ENCODE peak calls at places on chromosomes 11 and 22, in six cellular contexts. One of them, this sample, is unnamed.

GRCh38 chr11:61847914-61848581 is 19.9 kb downstream of the FADS2 start:
- DNase-seq in activated T-cell treated with anti-CD3 and anti-CD28 coated beads, Interleukin-2, amount 50 U/mL, for 4 hours: no peak
- DNase-seq in caudate nucleus: no peak
- DNase-seq in RPMI7951: no peak
- DNase-seq in HFFc6: no peak
- DNase-seq in RWPE1: no peak
- DNase-seq in this sample: no peak

GRCh38 chr11:88169481-88169880 is 5.8 kb downstream of the RAB38 start:
- DNase-seq in activated T-cell treated with anti-CD3 and anti-CD28 coated beads, Interleukin-2, amount 50 U/mL, for 4 hours: no peak
- DNase-seq in caudate nucleus: no peak
- DNase-seq in RPMI7951: no peak
- DNase-seq in HFFc6: no peak
- DNase-seq in RWPE1: no peak
- DNase-seq in this sample: no peak

GRCh38 chr11:19329910-19330309 is 89.2 kb upstream of the E2F8 start:
- DNase-seq in activated T-cell treated with anti-CD3 and anti-CD28 coated beads, Interleukin-2, amount 50 U/mL, for 4 hours: no peak
- DNase-seq in caudate nucleus: no peak
- DNase-seq in RPMI7951: no peak
- DNase-seq in HFFc6: no peak
- DNase-seq in RWPE1: no peak
- DNase-seq in this sample: no peak

GRCh38 chr11:65432686-65433582 is 10.3 kb downstream of the NEAT1 start:
- DNase-seq in activated T-cell treated with anti-CD3 and anti-CD28 coated beads, Interleukin-2, amount 50 U/mL, for 4 hours: no peak
- DNase-seq in caudate nucleus: no peak
- DNase-seq in RPMI7951: peak
- DNase-seq in HFFc6: no peak
- DNase-seq in RWPE1: no peak
- DNase-seq in this sample: no peak

GRCh38 chr22:21755855-21756284 is 20.3 kb upstream of the YPEL1 start:
- DNase-seq in activated T-cell treated with anti-CD3 and anti-CD28 coated beads, Interleukin-2, amount 50 U/mL, for 4 hours: no peak
- DNase-seq in caudate nucleus: no peak
- DNase-seq in RPMI7951: peak
- DNase-seq in HFFc6: peak
- DNase-seq in RWPE1: peak
- DNase-seq in this sample: no peak

GRCh38 chr22:46336119-46337078 is 885 bp downstream of the TRMU start:
- DNase-seq in activated T-cell treated with anti-CD3 and anti-CD28 coated beads, Interleukin-2, amount 50 U/mL, for 4 hours: no peak
- DNase-seq in caudate nucleus: no peak
- DNase-seq in RPMI7951: peak
- DNase-seq in HFFc6: peak
- DNase-seq in RWPE1: no peak
- DNase-seq in this sample: peak

GRCh38 chr22:43249789-43250188 is 62.9 kb upstream of the TTLL12 start:
- DNase-seq in activated T-cell treated with anti-CD3 and anti-CD28 coated beads, Interleukin-2, amount 50 U/mL, for 4 hours: no peak
- DNase-seq in caudate nucleus: no peak
- DNase-seq in RPMI7951: no peak
- DNase-seq in HFFc6: no peak
- DNase-seq in RWPE1: no peak
- DNase-seq in this sample: no peak

GRCh38 chr22:49269928-49270327 is 557.7 kb downstream of the BRD1 start:
- DNase-seq in activated T-cell treated with anti-CD3 and anti-CD28 coated beads, Interleukin-2, amount 50 U/mL, for 4 hours: no peak
- DNase-seq in caudate nucleus: no peak
- DNase-seq in RPMI7951: no peak
- DNase-seq in HFFc6: no peak
- DNase-seq in RWPE1: no peak
- DNase-seq in this sample: no peak

GRCh38 chr22:26968873-26969272 is 311.5 kb downstream of the MIAT start:
- DNase-seq in activated T-cell treated with anti-CD3 and anti-CD28 coated beads, Interleukin-2, amount 50 U/mL, for 4 hours: no peak
- DNase-seq in caudate nucleus: no peak
- DNase-seq in RPMI7951: peak
- DNase-seq in HFFc6: no peak
- DNase-seq in RWPE1: no peak
- DNase-seq in this sample: no peak

GRCh38 chr11:117842131-117842941 is 17.8 kb upstream of the FXYD2 start:
- DNase-seq in activated T-cell treated with anti-CD3 and anti-CD28 coated beads, Interleukin-2, amount 50 U/mL, for 4 hours: no peak
- DNase-seq in caudate nucleus: no peak
- DNase-seq in RPMI7951: no peak
- DNase-seq in HFFc6: no peak
- DNase-seq in RWPE1: no peak
- DNase-seq in this sample: no peak

GRCh38 chr11:63504933-63505586 is 824 bp upstream of the LGALS12 start:
- DNase-seq in activated T-cell treated with anti-CD3 and anti-CD28 coated beads, Interleukin-2, amount 50 U/mL, for 4 hours: no peak
- DNase-seq in caudate nucleus: no peak
- DNase-seq in RPMI7951: no peak
- DNase-seq in HFFc6: no peak
- DNase-seq in RWPE1: no peak
- DNase-seq in this sample: no peak

GRCh38 chr11:17598700-17599459 is 51.8 kb downstream of the OTOG start:
- DNase-seq in activated T-cell treated with anti-CD3 and anti-CD28 coated beads, Interleukin-2, amount 50 U/mL, for 4 hours: peak
- DNase-seq in caudate nucleus: peak
- DNase-seq in RPMI7951: peak
- DNase-seq in HFFc6: peak
- DNase-seq in RWPE1: peak
- DNase-seq in this sample: no peak

GRCh38 chr22:44405661-44406060 is 92.4 kb downstream of the RTL6 start:
- DNase-seq in activated T-cell treated with anti-CD3 and anti-CD28 coated beads, Interleukin-2, amount 50 U/mL, for 4 hours: no peak
- DNase-seq in caudate nucleus: no peak
- DNase-seq in RPMI7951: no peak
- DNase-seq in HFFc6: no peak
- DNase-seq in RWPE1: no peak
- DNase-seq in this sample: no peak

GRCh38 chr11:128599729-128600128 is 12.4 kb upstream of the ETS1 start:
- DNase-seq in activated T-cell treated with anti-CD3 and anti-CD28 coated beads, Interleukin-2, amount 50 U/mL, for 4 hours: no peak
- DNase-seq in caudate nucleus: no peak
- DNase-seq in RPMI7951: peak
- DNase-seq in HFFc6: peak
- DNase-seq in RWPE1: no peak
- DNase-seq in this sample: no peak

GRCh38 chr11:71117311-71117710 is 135.1 kb downstream of the SHANK2 start:
- DNase-seq in activated T-cell treated with anti-CD3 and anti-CD28 coated beads, Interleukin-2, amount 50 U/mL, for 4 hours: no peak
- DNase-seq in caudate nucleus: no peak
- DNase-seq in RPMI7951: no peak
- DNase-seq in HFFc6: no peak
- DNase-seq in RWPE1: no peak
- DNase-seq in this sample: no peak

GRCh38 chr22:37195921-37196320 is 7.9 kb upstream of the C1QTNF6 start:
- DNase-seq in activated T-cell treated with anti-CD3 and anti-CD28 coated beads, Interleukin-2, amount 50 U/mL, for 4 hours: no peak
- DNase-seq in caudate nucleus: no peak
- DNase-seq in RPMI7951: peak
- DNase-seq in HFFc6: no peak
- DNase-seq in RWPE1: no peak
- DNase-seq in this sample: no peak

GRCh38 chr22:31233001-31233400 is 20.9 kb downstream of the LIMK2 start:
- DNase-seq in activated T-cell treated with anti-CD3 and anti-CD28 coated beads, Interleukin-2, amount 50 U/mL, for 4 hours: no peak
- DNase-seq in caudate nucleus: no peak
- DNase-seq in RPMI7951: peak
- DNase-seq in HFFc6: no peak
- DNase-seq in RWPE1: no peak
- DNase-seq in this sample: no peak